ENCODE peak calls at places on chromosomes 6 and 20, in nine cellular contexts. One of them, this sample, is unnamed.
A peak's percentile ranks its signal among the peaks of the same experiment; 100 is the strongest.

GRCh38 chr6:36314221-36315014 is 22.3 kb downstream of the BNIP5 start:
- DNase-seq in amniotic stem cell: no peak
- DNase-seq in CD4-positive, alpha-beta T cell: no peak
- DNase-seq in activated CD8-positive, alpha-beta memory T cell treated with anti-CD3 and anti-CD28 coated beads for 24 hours: no peak
- DNase-seq in HFFc6: no peak
- DNase-seq in MM.1S: no peak
- DNase-seq in hepatocyte: peak; percentile 73
- DNase-seq in RWPE1: peak; percentile 92
- DNase-seq in naive thymus-derived CD8-positive, alpha-beta T cell: no peak
- DNase-seq in this sample: no peak

GRCh38 chr6:90080876-90081464 is 186.7 kb downstream of the GJA10 start:
- DNase-seq in RWPE1: no peak
- DNase-seq in HFFc6: no peak
- DNase-seq in hepatocyte: no peak
- DNase-seq in CD4-positive, alpha-beta T cell: peak; percentile 45
- DNase-seq in amniotic stem cell: no peak
- DNase-seq in naive thymus-derived CD8-positive, alpha-beta T cell: peak; percentile 87
- DNase-seq in activated CD8-positive, alpha-beta memory T cell treated with anti-CD3 and anti-CD28 coated beads for 24 hours: peak; percentile 82
- DNase-seq in MM.1S: no peak
- DNase-seq in this sample: no peak

GRCh38 chr6:22401206-22401605 is 104.4 kb upstream of the PRL start:
- DNase-seq in MM.1S: no peak
- DNase-seq in activated CD8-positive, alpha-beta memory T cell treated with anti-CD3 and anti-CD28 coated beads for 24 hours: no peak
- DNase-seq in CD4-positive, alpha-beta T cell: no peak
- DNase-seq in RWPE1: peak; percentile 2
- DNase-seq in naive thymus-derived CD8-positive, alpha-beta T cell: no peak
- DNase-seq in HFFc6: no peak
- DNase-seq in hepatocyte: no peak
- DNase-seq in amniotic stem cell: no peak
- DNase-seq in this sample: no peak

GRCh38 chr6:17393335-17394191 is at the start of gene CAP2:
- DNase-seq in RWPE1: peak; percentile 45
- DNase-seq in amniotic stem cell: peak; percentile 41
- DNase-seq in hepatocyte: peak; percentile 82
- DNase-seq in HFFc6: peak; percentile 86
- DNase-seq in MM.1S: no peak
- DNase-seq in naive thymus-derived CD8-positive, alpha-beta T cell: no peak
- DNase-seq in activated CD8-positive, alpha-beta memory T cell treated with anti-CD3 and anti-CD28 coated beads for 24 hours: no peak
- DNase-seq in CD4-positive, alpha-beta T cell: no peak
- DNase-seq in this sample: peak; percentile 96

GRCh38 chr6:47180633-47181032 is 129.1 kb downstream of the TNFRSF21 start:
- DNase-seq in activated CD8-positive, alpha-beta memory T cell treated with anti-CD3 and anti-CD28 coated beads for 24 hours: no peak
- DNase-seq in HFFc6: peak; percentile 66
- DNase-seq in naive thymus-derived CD8-positive, alpha-beta T cell: no peak
- DNase-seq in MM.1S: no peak
- DNase-seq in CD4-positive, alpha-beta T cell: no peak
- DNase-seq in hepatocyte: peak; percentile 52
- DNase-seq in amniotic stem cell: no peak
- DNase-seq in RWPE1: peak; percentile 67
- DNase-seq in this sample: no peak

GRCh38 chr20:51914758-51915157 is 112.4 kb upstream of the SALL4 start:
- DNase-seq in amniotic stem cell: no peak
- DNase-seq in activated CD8-positive, alpha-beta memory T cell treated with anti-CD3 and anti-CD28 coated beads for 24 hours: no peak
- DNase-seq in HFFc6: no peak
- DNase-seq in RWPE1: no peak
- DNase-seq in MM.1S: no peak
- DNase-seq in naive thymus-derived CD8-positive, alpha-beta T cell: no peak
- DNase-seq in CD4-positive, alpha-beta T cell: no peak
- DNase-seq in hepatocyte: no peak
- DNase-seq in this sample: peak; percentile 46

GRCh38 chr20:7085448-7085847 is 318.0 kb downstream of the BMP2 start:
- DNase-seq in CD4-positive, alpha-beta T cell: no peak
- DNase-seq in amniotic stem cell: no peak
- DNase-seq in naive thymus-derived CD8-positive, alpha-beta T cell: no peak
- DNase-seq in HFFc6: no peak
- DNase-seq in RWPE1: no peak
- DNase-seq in MM.1S: no peak
- DNase-seq in activated CD8-positive, alpha-beta memory T cell treated with anti-CD3 and anti-CD28 coated beads for 24 hours: no peak
- DNase-seq in hepatocyte: peak; percentile 39
- DNase-seq in this sample: peak; percentile 63

GRCh38 chr6:73308712-73309533 is 45.2 kb downstream of the DPPA5 start:
- DNase-seq in hepatocyte: peak; percentile 28
- DNase-seq in amniotic stem cell: no peak
- DNase-seq in naive thymus-derived CD8-positive, alpha-beta T cell: no peak
- DNase-seq in CD4-positive, alpha-beta T cell: no peak
- DNase-seq in activated CD8-positive, alpha-beta memory T cell treated with anti-CD3 and anti-CD28 coated beads for 24 hours: no peak
- DNase-seq in HFFc6: no peak
- DNase-seq in RWPE1: peak; percentile 61
- DNase-seq in MM.1S: no peak
- DNase-seq in this sample: peak; percentile 61

GRCh38 chr20:4071177-4071723 is 55.9 kb upstream of the RNF24 start:
- DNase-seq in naive thymus-derived CD8-positive, alpha-beta T cell: no peak
- DNase-seq in activated CD8-positive, alpha-beta memory T cell treated with anti-CD3 and anti-CD28 coated beads for 24 hours: no peak
- DNase-seq in hepatocyte: no peak
- DNase-seq in CD4-positive, alpha-beta T cell: no peak
- DNase-seq in MM.1S: no peak
- DNase-seq in amniotic stem cell: no peak
- DNase-seq in HFFc6: no peak
- DNase-seq in RWPE1: no peak
- DNase-seq in this sample: no peak

GRCh38 chr6:147999001-147999540 is 343.6 kb upstream of the SASH1 start:
- DNase-seq in CD4-positive, alpha-beta T cell: no peak
- DNase-seq in MM.1S: no peak
- DNase-seq in hepatocyte: no peak
- DNase-seq in HFFc6: no peak
- DNase-seq in activated CD8-positive, alpha-beta memory T cell treated with anti-CD3 and anti-CD28 coated beads for 24 hours: no peak
- DNase-seq in RWPE1: no peak
- DNase-seq in amniotic stem cell: no peak
- DNase-seq in naive thymus-derived CD8-positive, alpha-beta T cell: no peak
- DNase-seq in this sample: no peak

GRCh38 chr6:31871068-31871659 is 7.6 kb downstream of the SLC44A4 start:
- DNase-seq in CD4-positive, alpha-beta T cell: no peak
- DNase-seq in MM.1S: no peak
- DNase-seq in naive thymus-derived CD8-positive, alpha-beta T cell: no peak
- DNase-seq in activated CD8-positive, alpha-beta memory T cell treated with anti-CD3 and anti-CD28 coated beads for 24 hours: no peak
- DNase-seq in RWPE1: no peak
- DNase-seq in hepatocyte: peak; percentile 17
- DNase-seq in HFFc6: peak; percentile 8
- DNase-seq in amniotic stem cell: no peak
- DNase-seq in this sample: no peak

GRCh38 chr20:45305262-45305661 is 1.4 kb upstream of the RBPJL start:
- DNase-seq in activated CD8-positive, alpha-beta memory T cell treated with anti-CD3 and anti-CD28 coated beads for 24 hours: no peak
- DNase-seq in naive thymus-derived CD8-positive, alpha-beta T cell: no peak
- DNase-seq in hepatocyte: no peak
- DNase-seq in MM.1S: no peak
- DNase-seq in RWPE1: no peak
- DNase-seq in amniotic stem cell: no peak
- DNase-seq in CD4-positive, alpha-beta T cell: no peak
- DNase-seq in HFFc6: no peak
- DNase-seq in this sample: no peak

GRCh38 chr6:43747734-43748133 is 22.3 kb upstream of the VEGFA start:
- DNase-seq in hepatocyte: no peak
- DNase-seq in amniotic stem cell: no peak
- DNase-seq in naive thymus-derived CD8-positive, alpha-beta T cell: no peak
- DNase-seq in activated CD8-positive, alpha-beta memory T cell treated with anti-CD3 and anti-CD28 coated beads for 24 hours: no peak
- DNase-seq in CD4-positive, alpha-beta T cell: no peak
- DNase-seq in MM.1S: no peak
- DNase-seq in HFFc6: no peak
- DNase-seq in RWPE1: no peak
- DNase-seq in this sample: peak; percentile 77

GRCh38 chr6:85348643-85349042 is 101.2 kb upstream of the NT5E start:
- DNase-seq in CD4-positive, alpha-beta T cell: no peak
- DNase-seq in amniotic stem cell: no peak
- DNase-seq in hepatocyte: no peak
- DNase-seq in HFFc6: no peak
- DNase-seq in RWPE1: no peak
- DNase-seq in activated CD8-positive, alpha-beta memory T cell treated with anti-CD3 and anti-CD28 coated beads for 24 hours: no peak
- DNase-seq in MM.1S: no peak
- DNase-seq in naive thymus-derived CD8-positive, alpha-beta T cell: no peak
- DNase-seq in this sample: no peak

GRCh38 chr6:168713839-168714238 is 272.9 kb downstream of the SMOC2 start:
- DNase-seq in activated CD8-positive, alpha-beta memory T cell treated with anti-CD3 and anti-CD28 coated beads for 24 hours: no peak
- DNase-seq in RWPE1: peak; percentile 33
- DNase-seq in MM.1S: no peak
- DNase-seq in naive thymus-derived CD8-positive, alpha-beta T cell: no peak
- DNase-seq in HFFc6: no peak
- DNase-seq in CD4-positive, alpha-beta T cell: no peak
- DNase-seq in hepatocyte: peak; percentile 71
- DNase-seq in amniotic stem cell: no peak
- DNase-seq in this sample: peak; percentile 39

GRCh38 chr6:111800821-111801220 is 72.4 kb downstream of the FYN start:
- DNase-seq in naive thymus-derived CD8-positive, alpha-beta T cell: no peak
- DNase-seq in RWPE1: no peak
- DNase-seq in HFFc6: peak; percentile 14
- DNase-seq in MM.1S: no peak
- DNase-seq in amniotic stem cell: no peak
- DNase-seq in hepatocyte: no peak
- DNase-seq in CD4-positive, alpha-beta T cell: no peak
- DNase-seq in activated CD8-positive, alpha-beta memory T cell treated with anti-CD3 and anti-CD28 coated beads for 24 hours: no peak
- DNase-seq in this sample: no peak

GRCh38 chr20:48321271-48321670 is 506.5 kb downstream of the PREX1 start:
- DNase-seq in HFFc6: no peak
- DNase-seq in CD4-positive, alpha-beta T cell: no peak
- DNase-seq in hepatocyte: no peak
- DNase-seq in MM.1S: no peak
- DNase-seq in amniotic stem cell: no peak
- DNase-seq in naive thymus-derived CD8-positive, alpha-beta T cell: no peak
- DNase-seq in RWPE1: no peak
- DNase-seq in activated CD8-positive, alpha-beta memory T cell treated with anti-CD3 and anti-CD28 coated beads for 24 hours: no peak
- DNase-seq in this sample: no peak

GRCh38 chr6:161481786-161482516 is 208.1 kb upstream of the AGPAT4 start:
- DNase-seq in hepatocyte: no peak
- DNase-seq in naive thymus-derived CD8-positive, alpha-beta T cell: no peak
- DNase-seq in CD4-positive, alpha-beta T cell: no peak
- DNase-seq in MM.1S: no peak
- DNase-seq in HFFc6: no peak
- DNase-seq in activated CD8-positive, alpha-beta memory T cell treated with anti-CD3 and anti-CD28 coated beads for 24 hours: no peak
- DNase-seq in amniotic stem cell: no peak
- DNase-seq in RWPE1: no peak
- DNase-seq in this sample: no peak

GRCh38 chr6:132731086-132731485 is 17.2 kb upstream of the VNN1 start:
- DNase-seq in HFFc6: no peak
- DNase-seq in RWPE1: no peak
- DNase-seq in MM.1S: no peak
- DNase-seq in amniotic stem cell: no peak
- DNase-seq in activated CD8-positive, alpha-beta memory T cell treated with anti-CD3 and anti-CD28 coated beads for 24 hours: no peak
- DNase-seq in hepatocyte: no peak
- DNase-seq in CD4-positive, alpha-beta T cell: no peak
- DNase-seq in naive thymus-derived CD8-positive, alpha-beta T cell: no peak
- DNase-seq in this sample: no peak

GRCh38 chr6:26534681-26535465 is 3.3 kb upstream of the HMGN4 start:
- DNase-seq in amniotic stem cell: no peak
- DNase-seq in HFFc6: no peak
- DNase-seq in hepatocyte: no peak
- DNase-seq in RWPE1: no peak
- DNase-seq in naive thymus-derived CD8-positive, alpha-beta T cell: no peak
- DNase-seq in MM.1S: peak; percentile 62
- DNase-seq in activated CD8-positive, alpha-beta memory T cell treated with anti-CD3 and anti-CD28 coated beads for 24 hours: no peak
- DNase-seq in CD4-positive, alpha-beta T cell: no peak
- DNase-seq in this sample: peak; percentile 84

GRCh38 chr6:4305056-4305455 is 169.7 kb upstream of the ECI2 start:
- DNase-seq in CD4-positive, alpha-beta T cell: no peak
- DNase-seq in RWPE1: no peak
- DNase-seq in HFFc6: no peak
- DNase-seq in hepatocyte: no peak
- DNase-seq in amniotic stem cell: no peak
- DNase-seq in activated CD8-positive, alpha-beta memory T cell treated with anti-CD3 and anti-CD28 coated beads for 24 hours: no peak
- DNase-seq in MM.1S: no peak
- DNase-seq in naive thymus-derived CD8-positive, alpha-beta T cell: no peak
- DNase-seq in this sample: no peak

GRCh38 chr20:6466065-6466810 is 301.2 kb upstream of the BMP2 start:
- DNase-seq in HFFc6: no peak
- DNase-seq in hepatocyte: no peak
- DNase-seq in RWPE1: no peak
- DNase-seq in MM.1S: no peak
- DNase-seq in activated CD8-positive, alpha-beta memory T cell treated with anti-CD3 and anti-CD28 coated beads for 24 hours: no peak
- DNase-seq in CD4-positive, alpha-beta T cell: no peak
- DNase-seq in amniotic stem cell: no peak
- DNase-seq in naive thymus-derived CD8-positive, alpha-beta T cell: no peak
- DNase-seq in this sample: no peak

GRCh38 chr20:50813801-50814200 is 18.9 kb downstream of the BCAS4 start:
- DNase-seq in naive thymus-derived CD8-positive, alpha-beta T cell: no peak
- DNase-seq in MM.1S: no peak
- DNase-seq in activated CD8-positive, alpha-beta memory T cell treated with anti-CD3 and anti-CD28 coated beads for 24 hours: no peak
- DNase-seq in RWPE1: no peak
- DNase-seq in amniotic stem cell: no peak
- DNase-seq in hepatocyte: no peak
- DNase-seq in CD4-positive, alpha-beta T cell: no peak
- DNase-seq in HFFc6: no peak
- DNase-seq in this sample: peak; percentile 43

GRCh38 chr20:40694246-40694645 is 5.2 kb upstream of the MAFB start:
- DNase-seq in amniotic stem cell: no peak
- DNase-seq in hepatocyte: no peak
- DNase-seq in HFFc6: no peak
- DNase-seq in MM.1S: no peak
- DNase-seq in CD4-positive, alpha-beta T cell: no peak
- DNase-seq in RWPE1: no peak
- DNase-seq in activated CD8-positive, alpha-beta memory T cell treated with anti-CD3 and anti-CD28 coated beads for 24 hours: no peak
- DNase-seq in naive thymus-derived CD8-positive, alpha-beta T cell: no peak
- DNase-seq in this sample: no peak

GRCh38 chr6:56350857-56351256 is 103.5 kb upstream of the COL21A1 start:
- DNase-seq in naive thymus-derived CD8-positive, alpha-beta T cell: no peak
- DNase-seq in activated CD8-positive, alpha-beta memory T cell treated with anti-CD3 and anti-CD28 coated beads for 24 hours: no peak
- DNase-seq in MM.1S: no peak
- DNase-seq in RWPE1: no peak
- DNase-seq in hepatocyte: no peak
- DNase-seq in amniotic stem cell: no peak
- DNase-seq in CD4-positive, alpha-beta T cell: no peak
- DNase-seq in HFFc6: no peak
- DNase-seq in this sample: no peak

GRCh38 chr6:17650910-17651309 is 50.8 kb downstream of the FAM8A1 start:
- DNase-seq in HFFc6: no peak
- DNase-seq in amniotic stem cell: no peak
- DNase-seq in hepatocyte: no peak
- DNase-seq in RWPE1: no peak
- DNase-seq in CD4-positive, alpha-beta T cell: no peak
- DNase-seq in MM.1S: no peak
- DNase-seq in naive thymus-derived CD8-positive, alpha-beta T cell: no peak
- DNase-seq in activated CD8-positive, alpha-beta memory T cell treated with anti-CD3 and anti-CD28 coated beads for 24 hours: no peak
- DNase-seq in this sample: no peak

GRCh38 chr6:22306741-22307466 is 10.1 kb upstream of the PRL start:
- DNase-seq in CD4-positive, alpha-beta T cell: no peak
- DNase-seq in hepatocyte: no peak
- DNase-seq in activated CD8-positive, alpha-beta memory T cell treated with anti-CD3 and anti-CD28 coated beads for 24 hours: no peak
- DNase-seq in MM.1S: no peak
- DNase-seq in naive thymus-derived CD8-positive, alpha-beta T cell: no peak
- DNase-seq in RWPE1: no peak
- DNase-seq in amniotic stem cell: no peak
- DNase-seq in HFFc6: no peak
- DNase-seq in this sample: no peak

GRCh38 chr6:38040254-38040653 is 220.7 kb downstream of the ZFAND3 start:
- DNase-seq in CD4-positive, alpha-beta T cell: no peak
- DNase-seq in HFFc6: no peak
- DNase-seq in naive thymus-derived CD8-positive, alpha-beta T cell: no peak
- DNase-seq in amniotic stem cell: no peak
- DNase-seq in MM.1S: no peak
- DNase-seq in RWPE1: no peak
- DNase-seq in hepatocyte: no peak
- DNase-seq in activated CD8-positive, alpha-beta memory T cell treated with anti-CD3 and anti-CD28 coated beads for 24 hours: no peak
- DNase-seq in this sample: no peak

GRCh38 chr20:54054516-54054915 is 15.9 kb downstream of the BCAS1 start:
- DNase-seq in HFFc6: no peak
- DNase-seq in amniotic stem cell: no peak
- DNase-seq in naive thymus-derived CD8-positive, alpha-beta T cell: no peak
- DNase-seq in activated CD8-positive, alpha-beta memory T cell treated with anti-CD3 and anti-CD28 coated beads for 24 hours: no peak
- DNase-seq in RWPE1: no peak
- DNase-seq in CD4-positive, alpha-beta T cell: no peak
- DNase-seq in hepatocyte: peak; percentile 73
- DNase-seq in MM.1S: peak; percentile 62
- DNase-seq in this sample: no peak

GRCh38 chr20:23663180-23663579 is 25.4 kb upstream of the CST3 start:
- DNase-seq in HFFc6: no peak
- DNase-seq in naive thymus-derived CD8-positive, alpha-beta T cell: no peak
- DNase-seq in CD4-positive, alpha-beta T cell: no peak
- DNase-seq in MM.1S: no peak
- DNase-seq in hepatocyte: no peak
- DNase-seq in RWPE1: no peak
- DNase-seq in amniotic stem cell: no peak
- DNase-seq in activated CD8-positive, alpha-beta memory T cell treated with anti-CD3 and anti-CD28 coated beads for 24 hours: no peak
- DNase-seq in this sample: no peak

GRCh38 chr20:36462440-36463211 is 78.7 kb upstream of the MYL9 start:
- DNase-seq in MM.1S: no peak
- DNase-seq in RWPE1: peak; percentile 51
- DNase-seq in amniotic stem cell: no peak
- DNase-seq in activated CD8-positive, alpha-beta memory T cell treated with anti-CD3 and anti-CD28 coated beads for 24 hours: peak; percentile 61
- DNase-seq in CD4-positive, alpha-beta T cell: no peak
- DNase-seq in HFFc6: peak; percentile 32
- DNase-seq in naive thymus-derived CD8-positive, alpha-beta T cell: peak; percentile 34
- DNase-seq in hepatocyte: peak; percentile 45
- DNase-seq in this sample: peak; percentile 65

This sample was measured in left kidney.